ENCODE peak calls at places on chromosomes 1 and 21, in nine cellular contexts. One of them, this sample, is unnamed. For H3K9me3, the result is how much of the 10 kb centered on the place peaks cover.

GRCh38 chr1:40932004-40932403 is 47.5 kb upstream of the CTPS1 start:
- DNase-seq in HCT116: no peak
- DNase-seq in H9: no peak
- DNase-seq in SK-N-SH: no peak
- DNase-seq in keratinocyte: no peak
- DNase-seq in GM12878: no peak
- DNase-seq in MM.1S: no peak
- DNase-seq in endodermal cell: peak
- DNase-seq in DND-41: no peak
- DNase-seq in this sample: no peak

GRCh38 chr21:45590246-45590725 is 48.0 kb upstream of the SLC19A1 start:
- DNase-seq in HCT116: no peak
- DNase-seq in H9: peak
- DNase-seq in SK-N-SH: peak
- DNase-seq in keratinocyte: no peak
- DNase-seq in GM12878: no peak
- DNase-seq in MM.1S: peak
- DNase-seq in endodermal cell: peak
- DNase-seq in DND-41: no peak
- DNase-seq in this sample: peak

GRCh38 chr1:57597036-57597435 is 173.2 kb upstream of the DAB1 start:
- DNase-seq in HCT116: no peak
- DNase-seq in H9: no peak
- DNase-seq in SK-N-SH: no peak
- DNase-seq in keratinocyte: no peak
- DNase-seq in GM12878: no peak
- DNase-seq in MM.1S: no peak
- DNase-seq in endodermal cell: peak
- DNase-seq in DND-41: no peak
- DNase-seq in this sample: no peak

GRCh38 chr1:107935396-107936064 is 29.4 kb downstream of the VAV3 start:
- DNase-seq in HCT116: no peak
- DNase-seq in H9: no peak
- DNase-seq in SK-N-SH: no peak
- DNase-seq in keratinocyte: no peak
- DNase-seq in GM12878: peak
- DNase-seq in MM.1S: no peak
- DNase-seq in endodermal cell: no peak
- DNase-seq in DND-41: no peak
- DNase-seq in this sample: no peak

GRCh38 chr1:8939362-8939995 is 6.2 kb upstream of the CA6 start:
- DNase-seq in HCT116: no peak
- DNase-seq in H9: no peak
- DNase-seq in SK-N-SH: no peak
- DNase-seq in keratinocyte: peak
- DNase-seq in GM12878: no peak
- DNase-seq in MM.1S: no peak
- DNase-seq in endodermal cell: no peak
- DNase-seq in DND-41: no peak
- DNase-seq in this sample: no peak

GRCh38 chr1:174068000-174068399 is 45.8 kb upstream of the RC3H1 start:
- DNase-seq in HCT116: no peak
- DNase-seq in H9: no peak
- DNase-seq in SK-N-SH: no peak
- DNase-seq in keratinocyte: no peak
- DNase-seq in GM12878: no peak
- DNase-seq in MM.1S: peak
- DNase-seq in endodermal cell: no peak
- DNase-seq in DND-41: peak
- DNase-seq in this sample: no peak

GRCh38 chr1:116374340-116375164 is 1.5 kb downstream of the ATP1A1 start:
- DNase-seq in HCT116: no peak
- DNase-seq in H9: peak
- DNase-seq in SK-N-SH: no peak
- DNase-seq in keratinocyte: no peak
- DNase-seq in GM12878: no peak
- DNase-seq in MM.1S: no peak
- DNase-seq in endodermal cell: peak
- DNase-seq in DND-41: peak
- DNase-seq in this sample: peak

GRCh38 chr21:34112316-34113033 is 39.1 kb downstream of the MRPS6 start:
- DNase-seq in HCT116: no peak
- DNase-seq in H9: no peak
- DNase-seq in SK-N-SH: no peak
- DNase-seq in keratinocyte: no peak
- DNase-seq in GM12878: no peak
- DNase-seq in MM.1S: no peak
- DNase-seq in endodermal cell: no peak
- DNase-seq in DND-41: no peak
- DNase-seq in this sample: no peak

GRCh38 chr1:159860456-159860855 is 2.0 kb downstream of the VSIG8 start:
- DNase-seq in HCT116: no peak
- DNase-seq in H9: no peak
- DNase-seq in SK-N-SH: peak
- DNase-seq in keratinocyte: no peak
- DNase-seq in GM12878: no peak
- DNase-seq in MM.1S: no peak
- DNase-seq in endodermal cell: no peak
- DNase-seq in DND-41: no peak
- DNase-seq in this sample: no peak

GRCh38 chr1:112783059-112783458 is 67.9 kb upstream of the PPM1J start:
- DNase-seq in HCT116: no peak
- DNase-seq in H9: no peak
- DNase-seq in SK-N-SH: no peak
- DNase-seq in keratinocyte: no peak
- DNase-seq in GM12878: no peak
- DNase-seq in MM.1S: no peak
- DNase-seq in endodermal cell: no peak
- DNase-seq in DND-41: no peak
- DNase-seq in this sample: no peak

GRCh38 chr1:24435782-24436365 is 20.3 kb downstream of the NIPAL3 start:
- DNase-seq in HCT116: no peak
- DNase-seq in H9: no peak
- DNase-seq in SK-N-SH: no peak
- DNase-seq in keratinocyte: no peak
- DNase-seq in GM12878: no peak
- DNase-seq in MM.1S: no peak
- DNase-seq in endodermal cell: no peak
- DNase-seq in DND-41: no peak
- DNase-seq in this sample: no peak

GRCh38 chr21:41699311-41699710 is 67.5 kb downstream of the RIPK4 start:
- DNase-seq in HCT116: no peak
- DNase-seq in H9: no peak
- DNase-seq in SK-N-SH: no peak
- DNase-seq in keratinocyte: no peak
- DNase-seq in GM12878: no peak
- DNase-seq in MM.1S: no peak
- DNase-seq in endodermal cell: no peak
- DNase-seq in DND-41: no peak
- DNase-seq in this sample: no peak

GRCh38 chr1:199046618-199047017 is 407.8 kb downstream of the PTPRC start:
- DNase-seq in HCT116: no peak
- DNase-seq in H9: no peak
- DNase-seq in SK-N-SH: no peak
- DNase-seq in keratinocyte: no peak
- DNase-seq in GM12878: no peak
- DNase-seq in MM.1S: no peak
- DNase-seq in endodermal cell: no peak
- DNase-seq in DND-41: no peak
- DNase-seq in this sample: no peak

GRCh38 chr1:101357444-101357986 is 120.7 kb downstream of the S1PR1 start:
- DNase-seq in HCT116: peak
- DNase-seq in H9: peak
- DNase-seq in SK-N-SH: peak
- DNase-seq in keratinocyte: peak
- DNase-seq in GM12878: peak
- DNase-seq in MM.1S: peak
- DNase-seq in endodermal cell: peak
- DNase-seq in DND-41: peak
- DNase-seq in this sample: peak

GRCh38 chr1:3963554-3963953 is 63.5 kb upstream of the C1orf174 start:
- DNase-seq in HCT116: no peak
- DNase-seq in H9: no peak
- DNase-seq in SK-N-SH: no peak
- DNase-seq in keratinocyte: no peak
- DNase-seq in GM12878: no peak
- DNase-seq in MM.1S: no peak
- DNase-seq in endodermal cell: no peak
- DNase-seq in DND-41: no peak
- DNase-seq in this sample: no peak

GRCh38 chr1:21607549-21608529 is 61.3 kb downstream of the RAP1GAP start:
- DNase-seq in HCT116: peak
- DNase-seq in H9: peak
- DNase-seq in SK-N-SH: peak
- DNase-seq in keratinocyte: no peak
- DNase-seq in GM12878: peak
- DNase-seq in MM.1S: peak
- DNase-seq in endodermal cell: peak
- DNase-seq in DND-41: peak
- DNase-seq in this sample: peak

GRCh38 chr1:78325293-78325692 is 165.5 kb upstream of the PTGFR start:
- DNase-seq in HCT116: no peak
- DNase-seq in H9: no peak
- DNase-seq in SK-N-SH: no peak
- DNase-seq in keratinocyte: no peak
- DNase-seq in GM12878: no peak
- DNase-seq in MM.1S: no peak
- DNase-seq in endodermal cell: peak
- DNase-seq in DND-41: no peak
- DNase-seq in this sample: no peak
- TF ChIP-seq CTCF in HCT116: no peak
- TF ChIP-seq CTCF in H9: peak
- TF ChIP-seq CTCF in SK-N-SH: no peak
- TF ChIP-seq CTCF in keratinocyte: no peak
- TF ChIP-seq CTCF in GM12878: no peak
- TF ChIP-seq CTCF in MM.1S: no peak
- TF ChIP-seq CTCF in endodermal cell: peak
- TF ChIP-seq CTCF in DND-41: no peak
- TF ChIP-seq CTCF in this sample: no peak

GRCh38 chr1:1788646-1789431 is 10.6 kb upstream of the NADK start:
- DNase-seq in HCT116: no peak
- DNase-seq in H9: peak
- DNase-seq in SK-N-SH: peak
- DNase-seq in keratinocyte: no peak
- DNase-seq in GM12878: no peak
- DNase-seq in MM.1S: peak
- DNase-seq in endodermal cell: peak
- DNase-seq in DND-41: no peak
- DNase-seq in this sample: peak

GRCh38 chr1:1788136-1788535 is 9.9 kb upstream of the NADK start:
- DNase-seq in HCT116: no peak
- DNase-seq in H9: no peak
- DNase-seq in SK-N-SH: no peak
- DNase-seq in keratinocyte: no peak
- DNase-seq in GM12878: no peak
- DNase-seq in MM.1S: no peak
- DNase-seq in endodermal cell: no peak
- DNase-seq in DND-41: no peak
- DNase-seq in this sample: no peak

GRCh38 chr1:1785666-1786065 is 7.4 kb upstream of the NADK start:
- DNase-seq in HCT116: no peak
- DNase-seq in H9: no peak
- DNase-seq in SK-N-SH: no peak
- DNase-seq in keratinocyte: no peak
- DNase-seq in GM12878: no peak
- DNase-seq in MM.1S: no peak
- DNase-seq in endodermal cell: no peak
- DNase-seq in DND-41: no peak
- DNase-seq in this sample: no peak

GRCh38 chr1:1784933-1785332 is 6.7 kb upstream of the NADK start:
- DNase-seq in HCT116: no peak
- DNase-seq in H9: no peak
- DNase-seq in SK-N-SH: no peak
- DNase-seq in keratinocyte: no peak
- DNase-seq in GM12878: no peak
- DNase-seq in MM.1S: no peak
- DNase-seq in endodermal cell: no peak
- DNase-seq in DND-41: no peak
- DNase-seq in this sample: no peak

GRCh38 chr1:1787206-1787605 is 8.9 kb upstream of the NADK start:
- DNase-seq in HCT116: no peak
- DNase-seq in H9: no peak
- DNase-seq in SK-N-SH: no peak
- DNase-seq in keratinocyte: no peak
- DNase-seq in GM12878: no peak
- DNase-seq in MM.1S: no peak
- DNase-seq in endodermal cell: no peak
- DNase-seq in DND-41: no peak
- DNase-seq in this sample: no peak
- H3K9ac ChIP-seq in HCT116: no peak
- H3K9ac ChIP-seq in H9: no peak
- H3K9ac ChIP-seq in SK-N-SH: no peak
- H3K9ac ChIP-seq in keratinocyte: no peak
- H3K9ac ChIP-seq in GM12878: no peak
- H3K9ac ChIP-seq in MM.1S: no peak
- H3K9ac ChIP-seq in endodermal cell: no peak
- H3K9ac ChIP-seq in DND-41: no peak
- H3K9ac ChIP-seq in this sample: no peak

DNA sequence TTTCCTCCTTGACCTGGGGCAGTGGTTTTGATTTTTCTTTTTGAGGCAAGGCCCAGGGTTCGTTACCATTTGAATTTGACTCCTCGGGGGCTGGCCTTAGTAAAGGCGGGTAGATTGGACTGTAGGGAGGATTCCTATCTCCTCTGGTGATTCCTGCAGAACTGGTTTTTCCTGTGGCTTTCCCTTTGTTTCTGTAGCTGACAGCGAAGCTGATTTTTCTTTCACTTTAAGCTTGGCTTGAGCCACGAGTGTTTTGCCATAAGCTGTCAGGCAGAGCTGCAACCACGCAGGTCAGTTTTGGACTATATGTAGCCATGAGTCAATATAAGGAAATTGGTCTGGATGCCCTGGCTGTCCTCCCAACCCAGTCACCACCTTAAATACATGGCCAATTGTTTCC is 28.7 kb upstream of the KCNJ15 start:
- DNase-seq in HCT116: no peak
- DNase-seq in H9: peak
- DNase-seq in SK-N-SH: no peak
- DNase-seq in keratinocyte: no peak
- DNase-seq in GM12878: no peak
- DNase-seq in MM.1S: no peak
- DNase-seq in endodermal cell: peak
- DNase-seq in DND-41: no peak
- DNase-seq in this sample: peak
- H3K9me3 ChIP-seq in HCT116: under half
- H3K9me3 ChIP-seq in H9: half or more
- H3K9me3 ChIP-seq in SK-N-SH: under half
- H3K9me3 ChIP-seq in keratinocyte: under half
- H3K9me3 ChIP-seq in GM12878: under half
- H3K9me3 ChIP-seq in MM.1S: under half
- H3K9me3 ChIP-seq in endodermal cell: half or more
- H3K9me3 ChIP-seq in DND-41: half or more
- H3K9me3 ChIP-seq in this sample: under half

DNA sequence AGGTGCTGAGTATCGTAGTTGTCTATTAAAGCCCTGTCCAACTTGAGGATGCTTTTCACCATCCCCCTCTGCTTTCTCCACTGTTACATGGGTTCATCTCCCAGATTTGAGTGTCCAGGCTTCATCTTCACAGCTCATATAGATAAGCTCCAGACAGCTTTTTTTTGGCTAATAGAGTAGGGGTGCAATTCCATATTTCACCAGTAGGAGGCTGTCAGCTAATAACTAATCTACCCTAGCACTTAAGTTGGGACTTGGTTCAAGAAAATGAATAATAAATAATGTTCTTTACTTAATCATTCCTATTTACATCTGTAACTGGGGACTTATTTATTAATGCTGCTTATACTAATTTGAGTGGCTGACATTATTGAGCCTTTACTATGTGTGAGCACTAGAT is 124.5 kb downstream of the IGSF21 start:
- DNase-seq in HCT116: no peak
- DNase-seq in H9: no peak
- DNase-seq in SK-N-SH: no peak
- DNase-seq in keratinocyte: no peak
- DNase-seq in GM12878: no peak
- DNase-seq in MM.1S: no peak
- DNase-seq in endodermal cell: no peak
- DNase-seq in DND-41: no peak
- DNase-seq in this sample: no peak
- TF ChIP-seq CTCF in HCT116: peak
- TF ChIP-seq CTCF in H9: peak
- TF ChIP-seq CTCF in SK-N-SH: peak
- TF ChIP-seq CTCF in keratinocyte: peak
- TF ChIP-seq CTCF in GM12878: peak
- TF ChIP-seq CTCF in MM.1S: peak
- TF ChIP-seq CTCF in endodermal cell: peak
- TF ChIP-seq CTCF in DND-41: peak
- TF ChIP-seq CTCF in this sample: peak